ENCODE peak calls at places on chromosome 1, in four cellular contexts. One of them, this sample, is unnamed.
A peak's percentile ranks its signal among the peaks of the same experiment; 100 is the strongest.

GRCh38 chr1:24361811-24362210 is 42.7 kb downstream of the GRHL3 start:
- DNase-seq in K562: no peak
- DNase-seq in GM12878: no peak
- DNase-seq in HepG2: no peak
- DNase-seq in this sample: no peak

GRCh38 chr1:77039739-77040138 is 172.5 kb downstream of the ST6GALNAC5 start:
- DNase-seq in K562: no peak
- DNase-seq in GM12878: no peak
- DNase-seq in HepG2: no peak
- DNase-seq in this sample: peak; percentile 66

GRCh38 chr1:43317817-43318471 is 17.2 kb downstream of the TIE1 start:
- DNase-seq in K562: peak; percentile 55
- DNase-seq in GM12878: no peak
- DNase-seq in HepG2: no peak
- DNase-seq in this sample: no peak

GRCh38 chr1:159196543-159196942 is 8.1 kb upstream of the ACKR1 start:
- DNase-seq in K562: no peak
- DNase-seq in GM12878: no peak
- DNase-seq in HepG2: no peak
- DNase-seq in this sample: no peak

GRCh38 chr1:53176452-53177344 is 19.9 kb upstream of the CPT2 start:
- DNase-seq in K562: no peak
- DNase-seq in GM12878: no peak
- DNase-seq in HepG2: no peak
- DNase-seq in this sample: no peak

GRCh38 chr1:3243304-3243703 is 174.3 kb downstream of the PRDM16 start:
- DNase-seq in K562: no peak
- DNase-seq in GM12878: no peak
- DNase-seq in HepG2: no peak
- DNase-seq in this sample: no peak

GRCh38 chr1:234206651-234207284 is 166.5 kb upstream of the COA6 start:
- DNase-seq in K562: no peak
- DNase-seq in GM12878: no peak
- DNase-seq in HepG2: peak; percentile 14
- DNase-seq in this sample: peak; percentile 81

GRCh38 chr1:3918966-3919611 is 19.0 kb upstream of the C1orf174 start:
- DNase-seq in K562: no peak
- DNase-seq in GM12878: no peak
- DNase-seq in HepG2: no peak
- DNase-seq in this sample: no peak

GRCh38 chr1:84008631-84009030 is 9.7 kb upstream of the TTLL7 start:
- DNase-seq in K562: no peak
- DNase-seq in GM12878: no peak
- DNase-seq in HepG2: no peak
- DNase-seq in this sample: no peak

GRCh38 chr1:203625623-203626189 is 926 bp upstream of the ATP2B4 start:
- DNase-seq in K562: peak; percentile 74
- DNase-seq in GM12878: peak; percentile 54
- DNase-seq in HepG2: peak; percentile 16
- DNase-seq in this sample: no peak

GRCh38 chr1:152759453-152760173 is 1.8 kb downstream of the KPRP start:
- DNase-seq in K562: no peak
- DNase-seq in GM12878: no peak
- DNase-seq in HepG2: no peak
- DNase-seq in this sample: no peak

GRCh38 chr1:165851034-165851658 is 23.7 kb downstream of the UCK2 start:
- DNase-seq in K562: no peak
- DNase-seq in GM12878: no peak
- DNase-seq in HepG2: no peak
- DNase-seq in this sample: no peak

GRCh38 chr1:231500666-231501065 is 27.8 kb upstream of the TSNAX start:
- DNase-seq in K562: no peak
- DNase-seq in GM12878: no peak
- DNase-seq in HepG2: no peak
- DNase-seq in this sample: no peak

GRCh38 chr1:60132985-60133673 is 59.6 kb upstream of the C1orf87 start:
- DNase-seq in K562: no peak
- DNase-seq in GM12878: no peak
- DNase-seq in HepG2: no peak
- DNase-seq in this sample: no peak

GRCh38 chr1:193406901-193407300 is 220.5 kb upstream of the B3GALT2 start:
- DNase-seq in K562: peak; percentile 23
- DNase-seq in GM12878: no peak
- DNase-seq in HepG2: peak; percentile 28
- DNase-seq in this sample: peak; percentile 19

GRCh38 chr1:212466913-212467650 is 34.4 kb downstream of the NENF start:
- DNase-seq in K562: no peak
- DNase-seq in GM12878: no peak
- DNase-seq in HepG2: no peak
- DNase-seq in this sample: no peak

GRCh38 chr1:231397882-231398671 is 24.0 kb downstream of the EGLN1 start:
- DNase-seq in K562: no peak
- DNase-seq in GM12878: no peak
- DNase-seq in HepG2: no peak
- DNase-seq in this sample: no peak

GRCh38 chr1:161185282-161185682 is 8.0 kb upstream of the B4GALT3 start:
- DNase-seq in K562: peak; percentile 59
- DNase-seq in GM12878: peak; percentile 98
- DNase-seq in HepG2: no peak
- DNase-seq in this sample: no peak

GRCh38 chr1:6497215-6497866 is 5.9 kb upstream of the PLEKHG5 start:
- DNase-seq in K562: peak; percentile 82
- DNase-seq in GM12878: no peak
- DNase-seq in HepG2: no peak
- DNase-seq in this sample: no peak

GRCh38 chr1:42177551-42177981 is 13.0 kb upstream of the GUCA2A start:
- DNase-seq in K562: no peak
- DNase-seq in GM12878: no peak
- DNase-seq in HepG2: no peak
- DNase-seq in this sample: no peak

GRCh38 chr1:209354111-209354839 is 229.2 kb upstream of the CAMK1G start:
- DNase-seq in K562: peak; percentile 72
- DNase-seq in GM12878: no peak
- DNase-seq in HepG2: peak; percentile 59
- DNase-seq in this sample: peak; percentile 85

DNA sequence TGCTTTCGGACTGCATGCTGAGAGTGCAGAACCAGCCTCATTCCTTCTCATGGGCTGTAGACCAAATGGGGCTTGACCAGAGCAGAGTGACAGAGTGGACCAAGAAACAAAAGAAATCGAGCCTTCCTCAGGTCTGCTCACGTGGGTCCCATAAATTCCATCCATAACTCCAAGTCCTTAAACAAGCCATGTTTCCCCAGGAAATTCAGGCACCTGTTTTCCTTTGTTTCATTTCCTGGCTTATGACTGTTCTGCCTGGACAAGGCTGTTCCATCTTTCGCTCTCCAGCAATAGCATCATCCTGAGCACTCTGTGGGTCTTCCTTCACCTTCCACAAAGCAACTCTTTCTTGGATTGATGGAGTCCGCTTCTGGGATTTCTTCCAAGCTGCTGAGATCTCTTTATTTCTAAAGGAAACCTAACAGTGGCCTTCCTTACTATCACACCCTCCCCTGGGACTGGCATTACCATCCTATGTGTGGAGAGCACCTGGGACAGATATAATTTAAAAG is 63.9 kb downstream of the LAMC2 start:
- DNase-seq in K562: no peak
- DNase-seq in GM12878: no peak
- DNase-seq in HepG2: no peak
- DNase-seq in this sample: no peak
- TF ChIP-seq REST in K562: no peak
- TF ChIP-seq REST in GM12878: no peak
- TF ChIP-seq REST in HepG2: no peak
- TF ChIP-seq REST in this sample: no peak

DNA sequence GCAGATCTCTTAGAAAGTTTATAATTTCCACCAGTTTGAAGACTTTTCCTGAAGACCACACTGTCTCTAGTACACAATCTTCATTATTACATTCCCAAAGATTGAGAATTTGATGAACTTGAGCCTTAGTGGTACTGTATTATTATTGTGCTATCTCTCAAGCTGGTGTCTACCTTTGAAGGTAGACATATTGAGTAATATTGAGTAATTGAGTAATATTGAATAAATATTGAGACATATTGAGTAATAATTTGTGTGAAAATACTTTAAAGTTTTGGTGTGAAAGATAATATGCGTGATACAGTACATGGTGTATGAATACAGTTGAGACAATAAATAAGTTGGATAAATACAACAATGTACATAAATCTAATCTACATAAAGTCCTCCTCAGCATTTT is 613.1 kb upstream of the ADGRL2 start:
- DNase-seq in K562: no peak
- DNase-seq in GM12878: no peak
- DNase-seq in HepG2: no peak
- DNase-seq in this sample: no peak
- TF ChIP-seq CEBPB in K562: no peak
- TF ChIP-seq CEBPB in GM12878: no peak
- TF ChIP-seq CEBPB in HepG2: no peak
- TF ChIP-seq CEBPB in this sample: no peak

DNA sequence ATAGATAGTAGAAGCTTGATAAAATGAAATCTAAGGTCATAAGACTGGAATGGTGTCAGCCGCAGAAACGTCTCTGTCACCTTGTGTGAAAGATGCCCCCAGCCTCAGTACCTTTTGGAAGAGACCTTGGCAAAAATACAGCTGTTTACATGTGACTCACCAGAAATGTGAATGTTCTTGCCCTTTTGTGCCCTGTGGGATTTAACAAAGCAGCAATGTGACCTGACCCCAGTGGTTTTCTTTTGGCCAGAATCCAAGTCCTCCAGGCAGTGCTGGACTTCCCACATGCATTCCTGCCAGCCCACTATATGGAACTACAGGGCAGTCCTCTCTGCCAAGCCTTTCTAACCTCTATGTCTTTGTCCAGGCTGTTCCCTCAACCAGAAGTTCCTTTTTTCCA is 27.2 kb upstream of the LRRC8C start:
- DNase-seq in K562: no peak
- DNase-seq in GM12878: no peak
- DNase-seq in HepG2: peak; percentile 75
- DNase-seq in this sample: peak; percentile 13
- TF ChIP-seq ATF3 in K562: no peak
- TF ChIP-seq ATF3 in GM12878: no peak
- TF ChIP-seq ATF3 in HepG2: no peak
- TF ChIP-seq ATF3 in this sample: no peak

GRCh38 chr1:155093938-155094621 is 15.4 kb downstream of the EFNA3 start:
- DNase-seq in K562: peak; percentile 60
- DNase-seq in GM12878: no peak
- DNase-seq in HepG2: peak; percentile 46
- DNase-seq in this sample: peak; percentile 35
- TF ChIP-seq REST in K562: no peak
- TF ChIP-seq REST in GM12878: no peak
- TF ChIP-seq REST in HepG2: no peak
- TF ChIP-seq REST in this sample: no peak

DNA sequence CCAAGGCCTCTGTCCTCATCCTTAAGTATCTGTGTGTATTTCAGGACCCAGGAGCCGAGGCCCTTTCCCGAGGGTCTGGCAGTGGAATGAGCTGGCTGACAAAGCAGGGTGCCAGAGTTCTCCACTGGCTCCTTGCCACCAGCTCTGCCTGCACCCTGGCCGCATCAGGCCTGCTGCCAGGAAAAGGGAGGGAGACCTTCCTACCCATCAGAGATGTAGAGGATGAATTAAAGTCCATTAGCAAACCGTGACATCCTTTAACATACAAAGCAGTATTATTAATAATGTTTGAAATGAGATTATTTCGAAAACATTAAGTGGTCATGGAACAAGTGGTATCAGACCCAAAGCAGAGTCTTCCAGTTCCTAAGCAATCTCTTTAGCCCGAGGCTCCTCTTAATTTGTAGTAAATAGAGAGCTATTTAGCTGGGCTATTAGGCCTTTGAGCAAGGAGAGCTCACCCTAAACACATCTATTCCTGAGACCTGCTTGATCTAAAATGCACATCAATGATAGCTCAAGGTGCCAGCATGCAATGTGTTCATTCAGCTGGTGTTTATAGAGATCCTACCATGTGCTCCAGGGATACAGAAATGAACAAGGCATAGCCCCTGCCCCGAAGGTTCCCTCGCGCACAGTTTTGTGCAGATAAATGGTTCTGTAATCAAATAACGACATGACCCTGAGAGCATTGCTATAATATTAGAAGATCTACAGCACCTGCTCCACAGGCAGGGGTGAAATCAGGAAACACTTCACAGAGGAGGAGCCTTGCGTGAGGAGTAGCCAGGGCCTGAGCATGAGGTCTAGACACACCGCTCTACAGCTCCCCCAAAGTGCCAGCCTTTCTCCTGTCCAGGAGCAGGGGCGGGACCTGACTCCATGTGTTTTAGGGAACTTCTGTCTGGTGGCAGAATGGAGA is 44.0 kb downstream of the FAM163A start:
- DNase-seq in K562: no peak
- DNase-seq in GM12878: no peak
- DNase-seq in HepG2: no peak
- DNase-seq in this sample: no peak
- TF ChIP-seq CEBPB in K562: no peak
- TF ChIP-seq CEBPB in GM12878: no peak
- TF ChIP-seq CEBPB in HepG2: no peak
- TF ChIP-seq CEBPB in this sample: no peak

GRCh38 chr1:227316941-227317540 is 1.3 kb downstream of the CDC42BPA start:
- DNase-seq in K562: peak; percentile 45
- DNase-seq in GM12878: no peak
- DNase-seq in HepG2: no peak
- DNase-seq in this sample: no peak

GRCh38 chr1:227320476-227320875 is 2.2 kb upstream of the CDC42BPA start:
- DNase-seq in K562: no peak
- DNase-seq in GM12878: no peak
- DNase-seq in HepG2: no peak
- DNase-seq in this sample: no peak

GRCh38 chr1:227317541-227318002 is 720 bp downstream of the CDC42BPA start:
- DNase-seq in K562: peak; percentile 68
- DNase-seq in GM12878: no peak
- DNase-seq in HepG2: peak; percentile 44
- DNase-seq in this sample: no peak

GRCh38 chr1:227318003-227318851 is at the start of gene CDC42BPA:
- DNase-seq in K562: peak; percentile 95
- DNase-seq in GM12878: no peak
- DNase-seq in HepG2: peak; percentile 46
- DNase-seq in this sample: peak; percentile 57

GRCh38 chr1:227318852-227319607 is 738 bp upstream of the CDC42BPA start:
- DNase-seq in K562: peak; percentile 45
- DNase-seq in GM12878: no peak
- DNase-seq in HepG2: peak; percentile 45
- DNase-seq in this sample: no peak
- TF ChIP-seq ATF3 in K562: no peak
- TF ChIP-seq ATF3 in GM12878: no peak
- TF ChIP-seq ATF3 in HepG2: no peak
- TF ChIP-seq ATF3 in this sample: no peak